ENCODE peak calls at places on chromosomes 6 and 20, in four cellular contexts. V is pancreas, X is T-helper 9 cell, P is AG10803. H is an unnamed sample.

GRCh38 chr6:112163295-112164257 is 76.2 kb downstream of the FAM229B start:
- DNase-seq in V (peak; percentile 75), X (peak; percentile 69), P (peak; percentile 26), H (no peak)

GRCh38 chr20:24576447-24576846 is 107.0 kb downstream of the SYNDIG1 start:
- DNase-seq in V (no peak), X (no peak), P (no peak), H (no peak)

GRCh38 chr6:39847216-39847615 is 55.0 kb downstream of the DAAM2 start:
- DNase-seq in V (peak; percentile 56), X (no peak), P (no peak), H (no peak)

GRCh38 chr20:56429496-56429895 is 17.4 kb downstream of the CASS4 start:
- DNase-seq in V (no peak), X (no peak), P (peak; percentile 74), H (no peak)

GRCh38 chr6:146315321-146316254 is 228.0 kb upstream of the RAB32 start:
- DNase-seq in V (no peak), X (no peak), P (peak; percentile 40), H (peak; percentile 79)

GRCh38 chr6:166277021-166277420 is 31.2 kb downstream of the PRR18 start:
- DNase-seq in V (no peak), X (no peak), P (peak; percentile 54), H (peak; percentile 38)

GRCh38 chr6:121216928-121217327 is 117.4 kb downstream of the TBC1D32 start:
- DNase-seq in V (no peak), X (no peak), P (peak; percentile 69), H (peak; percentile 2)

GRCh38 chr6:156687875-156688549 is 89.2 kb upstream of the ARID1B start:
- DNase-seq in V (peak; percentile 28), X (no peak), P (peak; percentile 40), H (peak; percentile 19)

GRCh38 chr6:41462980-41463930 is 82.9 kb upstream of the FOXP4 start:
- DNase-seq in V (peak; percentile 79), X (no peak), P (peak; percentile 60), H (peak; percentile 30)

GRCh38 chr6:152750694-152751093 is at the start of gene VIP:
- DNase-seq in V (no peak), X (no peak), P (peak; percentile 40), H (no peak)

GRCh38 chr20:33832113-33832853 is 21.1 kb downstream of the CHMP4B start:
- DNase-seq in V (no peak), X (no peak), P (peak; percentile 15), H (no peak)

GRCh38 chr20:48734104-48734749 is 93.6 kb downstream of the PREX1 start:
- DNase-seq in V (no peak), X (no peak), P (no peak), H (no peak)

GRCh38 chr6:36594816-36595167 is 630 bp downstream of the SRSF3 start:
- DNase-seq in V (no peak), X (no peak), P (no peak), H (no peak)

GRCh38 chr6:33949111-33949510 is 145.3 kb upstream of the MLN start:
- DNase-seq in V (no peak), X (no peak), P (no peak), H (no peak)

GRCh38 chr6:108648186-108648585 is 87.5 kb downstream of the FOXO3 start:
- DNase-seq in V (no peak), X (no peak), P (no peak), H (no peak)

GRCh38 chr6:43052842-43053544 is 658 bp downstream of the CUL7 start:
- DNase-seq in V (peak; percentile 43), X (no peak), P (no peak), H (no peak)

GRCh38 chr6:45681860-45682488 is 304.2 kb upstream of the SUPT3H start:
- DNase-seq in V (no peak), X (no peak), P (peak; percentile 63), H (peak; percentile 17)

GRCh38 chr6:134875367-134875766 is 74.5 kb downstream of the ALDH8A1 start:
- DNase-seq in V (no peak), X (no peak), P (peak; percentile 51), H (no peak)